ENCODE peak calls at places on chromosomes 5 and 9, in nine cellular contexts. One of them, this sample, is unnamed. For H3K4me1, the result is how much of the 10 kb centered on the place peaks cover.

GRCh38 chr9:134533850-134534585 is 107.6 kb upstream of the COL5A1 start:
- DNase-seq in GM23338: no peak
- DNase-seq in psoas muscle: no peak
- DNase-seq in effector memory CD4-positive, alpha-beta T cell: no peak
- DNase-seq in IMR-90: peak
- DNase-seq in right cardiac atrium: no peak
- DNase-seq in SJSA1: peak
- DNase-seq in uterus: peak
- DNase-seq in osteoblast: peak
- DNase-seq in this sample: no peak

GRCh38 chr5:162796507-162796906 is 640.9 kb upstream of the CCNG1 start:
- DNase-seq in GM23338: no peak
- DNase-seq in psoas muscle: no peak
- DNase-seq in effector memory CD4-positive, alpha-beta T cell: no peak
- DNase-seq in IMR-90: no peak
- DNase-seq in right cardiac atrium: no peak
- DNase-seq in SJSA1: no peak
- DNase-seq in uterus: no peak
- DNase-seq in osteoblast: no peak
- DNase-seq in this sample: no peak

GRCh38 chr5:55852503-55852902 is 1.3 kb downstream of the IL31RA start:
- DNase-seq in GM23338: no peak
- DNase-seq in psoas muscle: no peak
- DNase-seq in effector memory CD4-positive, alpha-beta T cell: no peak
- DNase-seq in IMR-90: peak
- DNase-seq in right cardiac atrium: no peak
- DNase-seq in SJSA1: no peak
- DNase-seq in uterus: no peak
- DNase-seq in osteoblast: no peak
- DNase-seq in this sample: no peak

GRCh38 chr5:14165375-14166091 is 22.4 kb downstream of the TRIO start:
- DNase-seq in GM23338: no peak
- DNase-seq in psoas muscle: no peak
- DNase-seq in effector memory CD4-positive, alpha-beta T cell: no peak
- DNase-seq in IMR-90: peak
- DNase-seq in right cardiac atrium: no peak
- DNase-seq in SJSA1: peak
- DNase-seq in uterus: no peak
- DNase-seq in osteoblast: no peak
- DNase-seq in this sample: no peak

GRCh38 chr9:127777368-127777960 is 1.0 kb downstream of the SH2D3C start:
- DNase-seq in GM23338: no peak
- DNase-seq in psoas muscle: no peak
- DNase-seq in effector memory CD4-positive, alpha-beta T cell: no peak
- DNase-seq in IMR-90: no peak
- DNase-seq in right cardiac atrium: no peak
- DNase-seq in SJSA1: no peak
- DNase-seq in uterus: no peak
- DNase-seq in osteoblast: no peak
- DNase-seq in this sample: no peak

GRCh38 chr9:97412628-97413382 is 909 bp downstream of the TDRD7 start:
- DNase-seq in GM23338: peak
- DNase-seq in psoas muscle: no peak
- DNase-seq in effector memory CD4-positive, alpha-beta T cell: no peak
- DNase-seq in IMR-90: peak
- DNase-seq in right cardiac atrium: no peak
- DNase-seq in SJSA1: no peak
- DNase-seq in uterus: no peak
- DNase-seq in osteoblast: peak
- DNase-seq in this sample: no peak

GRCh38 chr5:39006650-39007049 is 67.5 kb downstream of the RICTOR start:
- DNase-seq in GM23338: no peak
- DNase-seq in psoas muscle: no peak
- DNase-seq in effector memory CD4-positive, alpha-beta T cell: no peak
- DNase-seq in IMR-90: no peak
- DNase-seq in right cardiac atrium: no peak
- DNase-seq in SJSA1: no peak
- DNase-seq in uterus: no peak
- DNase-seq in osteoblast: no peak
- DNase-seq in this sample: no peak

GRCh38 chr9:93297659-93298497 is 113.9 kb downstream of the WNK2 start:
- DNase-seq in GM23338: peak
- DNase-seq in psoas muscle: peak
- DNase-seq in effector memory CD4-positive, alpha-beta T cell: no peak
- DNase-seq in IMR-90: no peak
- DNase-seq in right cardiac atrium: peak
- DNase-seq in SJSA1: peak
- DNase-seq in uterus: no peak
- DNase-seq in osteoblast: peak
- DNase-seq in this sample: no peak

GRCh38 chr5:110099562-110099961 is 409.8 kb downstream of the MAN2A1 start:
- DNase-seq in GM23338: no peak
- DNase-seq in psoas muscle: no peak
- DNase-seq in effector memory CD4-positive, alpha-beta T cell: no peak
- DNase-seq in IMR-90: no peak
- DNase-seq in right cardiac atrium: no peak
- DNase-seq in SJSA1: no peak
- DNase-seq in uterus: no peak
- DNase-seq in osteoblast: no peak
- DNase-seq in this sample: no peak

GRCh38 chr9:115635680-115636383 is 517.8 kb upstream of the PAPPA start:
- DNase-seq in GM23338: no peak
- DNase-seq in psoas muscle: no peak
- DNase-seq in effector memory CD4-positive, alpha-beta T cell: no peak
- DNase-seq in IMR-90: no peak
- DNase-seq in right cardiac atrium: no peak
- DNase-seq in SJSA1: no peak
- DNase-seq in uterus: no peak
- DNase-seq in osteoblast: no peak
- DNase-seq in this sample: no peak

GRCh38 chr9:3525088-3525835 is 539 bp downstream of the RFX3 start:
- DNase-seq in GM23338: peak
- DNase-seq in psoas muscle: no peak
- DNase-seq in effector memory CD4-positive, alpha-beta T cell: no peak
- DNase-seq in IMR-90: no peak
- DNase-seq in right cardiac atrium: peak
- DNase-seq in SJSA1: no peak
- DNase-seq in uterus: no peak
- DNase-seq in osteoblast: peak
- DNase-seq in this sample: no peak

GRCh38 chr5:88861213-88861612 is 21.8 kb downstream of the MEF2C start:
- DNase-seq in GM23338: no peak
- DNase-seq in psoas muscle: no peak
- DNase-seq in effector memory CD4-positive, alpha-beta T cell: no peak
- DNase-seq in IMR-90: no peak
- DNase-seq in right cardiac atrium: no peak
- DNase-seq in SJSA1: no peak
- DNase-seq in uterus: no peak
- DNase-seq in osteoblast: no peak
- DNase-seq in this sample: no peak

GRCh38 chr5:68339921-68340321 is 124.4 kb downstream of the PIK3R1 start:
- DNase-seq in GM23338: no peak
- DNase-seq in psoas muscle: no peak
- DNase-seq in effector memory CD4-positive, alpha-beta T cell: no peak
- DNase-seq in IMR-90: no peak
- DNase-seq in right cardiac atrium: no peak
- DNase-seq in SJSA1: no peak
- DNase-seq in uterus: no peak
- DNase-seq in osteoblast: no peak
- DNase-seq in this sample: no peak

DNA sequence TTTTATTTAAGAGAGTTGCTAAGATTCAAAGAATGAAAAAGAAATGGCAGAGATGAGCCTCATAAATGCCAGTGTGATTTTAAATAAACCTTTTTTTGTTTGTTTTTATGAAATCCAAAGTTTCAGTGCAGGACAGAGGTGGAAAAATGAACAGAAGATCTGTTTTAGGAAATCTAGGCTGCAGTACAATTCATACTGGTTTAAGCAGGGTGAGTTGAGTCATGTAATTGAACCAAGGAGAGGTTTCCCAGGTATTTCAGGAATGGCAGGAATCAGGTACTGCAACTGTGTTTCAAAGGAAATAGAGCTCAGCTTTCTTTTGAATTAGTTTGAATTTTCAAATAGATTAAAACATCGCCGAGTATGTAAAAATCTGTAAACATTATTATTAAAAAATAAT is 3.0 kb upstream of the ANKRD31 start:
- DNase-seq in GM23338: peak
- DNase-seq in psoas muscle: no peak
- DNase-seq in effector memory CD4-positive, alpha-beta T cell: no peak
- DNase-seq in IMR-90: no peak
- DNase-seq in right cardiac atrium: no peak
- DNase-seq in SJSA1: no peak
- DNase-seq in uterus: no peak
- DNase-seq in osteoblast: no peak
- DNase-seq in this sample: no peak
- H3K27ac ChIP-seq in GM23338: peak
- H3K27ac ChIP-seq in psoas muscle: no peak
- H3K27ac ChIP-seq in effector memory CD4-positive, alpha-beta T cell: no peak
- H3K27ac ChIP-seq in IMR-90: no peak
- H3K27ac ChIP-seq in right cardiac atrium: no peak
- H3K27ac ChIP-seq in SJSA1: no peak
- H3K27ac ChIP-seq in uterus: no peak
- H3K27ac ChIP-seq in osteoblast: no peak
- H3K27ac ChIP-seq in this sample: no peak

DNA sequence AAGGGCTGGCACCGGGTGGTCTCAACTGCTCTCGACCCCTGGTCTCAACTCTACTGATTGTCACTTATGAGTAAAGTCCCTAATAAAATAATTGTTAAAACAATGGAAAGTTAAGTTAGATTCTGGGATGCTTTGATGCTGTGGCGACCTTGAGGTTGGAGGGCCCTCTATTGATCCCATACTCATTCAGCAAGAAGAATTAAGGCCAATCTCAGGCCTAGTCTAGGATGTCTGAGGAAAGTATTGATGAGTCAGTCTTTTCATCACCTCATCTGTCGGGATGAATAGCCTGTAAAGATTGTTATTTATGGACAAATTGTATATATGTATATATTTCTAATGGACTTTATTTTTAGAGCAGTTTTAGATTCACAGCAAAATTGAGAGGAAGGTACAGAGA is 50.8 kb downstream of the WDR36 start:
- DNase-seq in GM23338: peak
- DNase-seq in psoas muscle: no peak
- DNase-seq in effector memory CD4-positive, alpha-beta T cell: no peak
- DNase-seq in IMR-90: no peak
- DNase-seq in right cardiac atrium: no peak
- DNase-seq in SJSA1: no peak
- DNase-seq in uterus: no peak
- DNase-seq in osteoblast: no peak
- DNase-seq in this sample: no peak
- H3K4me1 ChIP-seq in GM23338: under half
- H3K4me1 ChIP-seq in psoas muscle: under half
- H3K4me1 ChIP-seq in effector memory CD4-positive, alpha-beta T cell: under half
- H3K4me1 ChIP-seq in IMR-90: under half
- H3K4me1 ChIP-seq in right cardiac atrium: under half
- H3K4me1 ChIP-seq in SJSA1: under half
- H3K4me1 ChIP-seq in uterus: under half
- H3K4me1 ChIP-seq in osteoblast: under half
- H3K4me1 ChIP-seq in this sample: under half

GRCh38 chr9:130830199-130830598 is 4.9 kb upstream of the ABL1 start:
- DNase-seq in GM23338: no peak
- DNase-seq in psoas muscle: no peak
- DNase-seq in effector memory CD4-positive, alpha-beta T cell: no peak
- DNase-seq in IMR-90: no peak
- DNase-seq in right cardiac atrium: no peak
- DNase-seq in SJSA1: no peak
- DNase-seq in uterus: no peak
- DNase-seq in osteoblast: peak
- DNase-seq in this sample: no peak
- H3K4me3 ChIP-seq in GM23338: no peak
- H3K4me3 ChIP-seq in psoas muscle: no peak
- H3K4me3 ChIP-seq in effector memory CD4-positive, alpha-beta T cell: no peak
- H3K4me3 ChIP-seq in IMR-90: no peak
- H3K4me3 ChIP-seq in right cardiac atrium: no peak
- H3K4me3 ChIP-seq in SJSA1: no peak
- H3K4me3 ChIP-seq in uterus: no peak
- H3K4me3 ChIP-seq in osteoblast: no peak
- H3K4me3 ChIP-seq in this sample: no peak

GRCh38 chr5:151097081-151097480 is 16.2 kb upstream of the TNIP1 start:
- DNase-seq in GM23338: no peak
- DNase-seq in psoas muscle: no peak
- DNase-seq in effector memory CD4-positive, alpha-beta T cell: no peak
- DNase-seq in IMR-90: no peak
- DNase-seq in right cardiac atrium: no peak
- DNase-seq in SJSA1: no peak
- DNase-seq in uterus: no peak
- DNase-seq in osteoblast: no peak
- DNase-seq in this sample: no peak
- H3K27ac ChIP-seq in GM23338: no peak
- H3K27ac ChIP-seq in psoas muscle: peak
- H3K27ac ChIP-seq in effector memory CD4-positive, alpha-beta T cell: peak
- H3K27ac ChIP-seq in IMR-90: no peak
- H3K27ac ChIP-seq in right cardiac atrium: no peak
- H3K27ac ChIP-seq in SJSA1: no peak
- H3K27ac ChIP-seq in uterus: no peak
- H3K27ac ChIP-seq in osteoblast: no peak
- H3K27ac ChIP-seq in this sample: no peak

GRCh38 chr9:123239726-123240125 is 28.7 kb downstream of the STRBP start:
- DNase-seq in GM23338: no peak
- DNase-seq in psoas muscle: no peak
- DNase-seq in effector memory CD4-positive, alpha-beta T cell: no peak
- DNase-seq in IMR-90: no peak
- DNase-seq in right cardiac atrium: no peak
- DNase-seq in SJSA1: no peak
- DNase-seq in uterus: no peak
- DNase-seq in osteoblast: no peak
- DNase-seq in this sample: no peak

GRCh38 chr9:123234853-123235252 is 33.5 kb downstream of the STRBP start:
- DNase-seq in GM23338: no peak
- DNase-seq in psoas muscle: no peak
- DNase-seq in effector memory CD4-positive, alpha-beta T cell: no peak
- DNase-seq in IMR-90: no peak
- DNase-seq in right cardiac atrium: no peak
- DNase-seq in SJSA1: no peak
- DNase-seq in uterus: no peak
- DNase-seq in osteoblast: no peak
- DNase-seq in this sample: no peak

GRCh38 chr9:123235448-123235847 is 32.9 kb downstream of the STRBP start:
- DNase-seq in GM23338: no peak
- DNase-seq in psoas muscle: no peak
- DNase-seq in effector memory CD4-positive, alpha-beta T cell: no peak
- DNase-seq in IMR-90: no peak
- DNase-seq in right cardiac atrium: no peak
- DNase-seq in SJSA1: no peak
- DNase-seq in uterus: no peak
- DNase-seq in osteoblast: no peak
- DNase-seq in this sample: no peak

GRCh38 chr9:123237220-123237619 is 31.2 kb downstream of the STRBP start:
- DNase-seq in GM23338: no peak
- DNase-seq in psoas muscle: no peak
- DNase-seq in effector memory CD4-positive, alpha-beta T cell: no peak
- DNase-seq in IMR-90: no peak
- DNase-seq in right cardiac atrium: no peak
- DNase-seq in SJSA1: no peak
- DNase-seq in uterus: no peak
- DNase-seq in osteoblast: no peak
- DNase-seq in this sample: no peak

GRCh38 chr9:123238364-123238763 is 30.0 kb downstream of the STRBP start:
- DNase-seq in GM23338: no peak
- DNase-seq in psoas muscle: no peak
- DNase-seq in effector memory CD4-positive, alpha-beta T cell: no peak
- DNase-seq in IMR-90: no peak
- DNase-seq in right cardiac atrium: no peak
- DNase-seq in SJSA1: no peak
- DNase-seq in uterus: no peak
- DNase-seq in osteoblast: no peak
- DNase-seq in this sample: no peak
- H3K4me1 ChIP-seq in GM23338: under half
- H3K4me1 ChIP-seq in psoas muscle: under half
- H3K4me1 ChIP-seq in effector memory CD4-positive, alpha-beta T cell: under half
- H3K4me1 ChIP-seq in IMR-90: under half
- H3K4me1 ChIP-seq in right cardiac atrium: under half
- H3K4me1 ChIP-seq in SJSA1: under half
- H3K4me1 ChIP-seq in uterus: under half
- H3K4me1 ChIP-seq in osteoblast: under half
- H3K4me1 ChIP-seq in this sample: under half

This sample was measured in heart right ventricle.